ENCODE peak calls at places on chromosomes 13 and 19, in eight cellular contexts. X is stimulated activated CD4-positive, alpha-beta T cell treated with anti-CD3 and anti-CD28 coated beads, Interleukin-2, amount 100 ng/mL, for 48 hours; L is ELF-1; F is upper lobe of right lung; D is foreskin fibroblast; S is stimulated activated CD8-positive, alpha-beta memory T cell treated with anti-CD3 and anti-CD28 coated beads, Interleukin-2, amount 100 ng/mL, for 48 hours; T is transverse colon; W is right lobe of liver. M is an unnamed sample.

GRCh38 chr19:3284759-3285646 is 60.5 kb downstream of the CELF5 start:
- DNase-seq in D (peak; percentile 43), W (peak; percentile 91), F (peak; percentile 91), X (peak; percentile 79), S (peak; percentile 68), L (peak; percentile 97), T (peak; percentile 95), M (peak; percentile 97)

GRCh38 chr19:46426035-46426505 is 2.7 kb downstream of the PNMA8C start:
- DNase-seq in T (no peak), W (no peak), S (no peak), X (no peak), F (no peak), L (no peak), D (no peak), M (no peak)

GRCh38 chr13:43822969-43823368 is 36.2 kb upstream of the ENOX1 start:
- DNase-seq in L (no peak), F (no peak), X (no peak), W (no peak), S (no peak), T (no peak), D (no peak), M (no peak)

GRCh38 chr19:42121036-42121621 is 11.1 kb downstream of the POU2F2 start:
- DNase-seq in D (no peak), W (no peak), F (no peak), T (no peak), S (no peak), X (no peak), L (no peak), M (no peak)

GRCh38 chr13:43388282-43389034 is 365.1 kb downstream of the DNAJC15 start:
- DNase-seq in W (no peak), S (no peak), T (no peak), X (no peak), F (no peak), D (no peak), L (no peak), M (no peak)

GRCh38 chr13:51785592-51786424 is 18.2 kb downstream of the DHRS12 start:
- DNase-seq in D (peak; percentile 69), S (no peak), L (no peak), T (no peak), X (no peak), F (no peak), W (no peak), M (peak; percentile 70)

GRCh38 chr13:97851269-97851668 is 102.2 kb upstream of the IPO5 start:
- DNase-seq in W (no peak), S (no peak), D (no peak), F (no peak), L (peak; percentile 12), T (no peak), X (no peak), M (no peak)

GRCh38 chr13:53683608-53684007 is 655.0 kb downstream of the OLFM4 start:
- DNase-seq in T (no peak), X (no peak), W (no peak), F (no peak), S (no peak), D (no peak), L (no peak), M (no peak)

GRCh38 chr13:113065406-113066141 is 40.0 kb upstream of the F7 start:
- DNase-seq in X (no peak), F (no peak), D (no peak), T (no peak), S (no peak), L (peak; percentile 76), W (no peak), M (no peak)

GRCh38 chr13:112931028-112931934 is 37.7 kb upstream of the MCF2L start:
- DNase-seq in T (peak; percentile 57), L (peak; percentile 87), X (no peak), W (no peak), D (peak; percentile 52), S (no peak), F (no peak), M (no peak)

GRCh38 chr19:35207391-35207871 is 21.1 kb downstream of the FAM187B start:
- DNase-seq in T (no peak), S (no peak), D (no peak), L (no peak), X (no peak), F (no peak), W (no peak), M (no peak)

GRCh38 chr13:23427342-23428182 is 5.9 kb downstream of the SACS start:
- DNase-seq in S (no peak), D (peak; percentile 90), W (no peak), L (no peak), F (no peak), T (peak; percentile 33), X (no peak), M (peak; percentile 33)

GRCh38 chr13:60572855-60573254 is 175.8 kb downstream of the TDRD3 start:
- DNase-seq in F (no peak), D (no peak), X (no peak), S (no peak), L (peak; percentile 26), T (no peak), W (no peak), M (no peak)

GRCh38 chr13:105464249-105464648 is 1071.2 kb downstream of the EFNB2 start:
- DNase-seq in F (no peak), W (no peak), D (no peak), S (no peak), X (no peak), T (no peak), L (no peak), M (no peak)

GRCh38 chr13:28429685-28430290 is 65.1 kb downstream of the FLT1 start:
- DNase-seq in T (peak; percentile 18), F (no peak), L (peak; percentile 21), D (no peak), X (no peak), S (no peak), W (no peak), M (no peak)

GRCh38 chr13:33089311-33089710 is 73.1 kb downstream of the KL start:
- DNase-seq in X (no peak), S (no peak), F (no peak), D (no peak), W (no peak), L (no peak), T (no peak), M (no peak)

GRCh38 chr13:50090211-50090610 is 75.0 kb downstream of the KCNRG start:
- DNase-seq in W (no peak), S (no peak), T (no peak), F (no peak), L (no peak), X (no peak), D (no peak), M (no peak)

GRCh38 chr13:78299832-78300623 is 303.3 kb downstream of the POU4F1 start:
- DNase-seq in F (no peak), X (no peak), D (no peak), S (no peak), L (no peak), T (no peak), W (no peak), M (no peak)

GRCh38 chr19:41944336-41944735 is 14.8 kb downstream of the RABAC1 start:
- DNase-seq in X (no peak), T (no peak), W (no peak), F (no peak), D (peak; percentile 41), L (no peak), S (no peak), M (no peak)

GRCh38 chr19:45346449-45346848 is 5.9 kb downstream of the KLC3 start:
- DNase-seq in L (peak; percentile 42), D (no peak), F (no peak), W (no peak), X (no peak), S (no peak), T (no peak), M (no peak)

GRCh38 chr19:54275951-54276350 is 5.0 kb downstream of the LILRB2 start:
- DNase-seq in L (no peak), S (no peak), F (no peak), T (no peak), D (no peak), W (no peak), X (no peak), M (no peak)

GRCh38 chr13:69124996-69125395 is 982.6 kb upstream of the ATXN8OS start:
- DNase-seq in W (no peak), L (no peak), F (no peak), S (no peak), X (no peak), T (no peak), D (no peak), M (no peak)